ENCODE peak calls at places on chromosomes 7 and 10, in ten cellular contexts. One of them, this sample, is unnamed.

GRCh38 chr10:17734432-17735110 is 17.4 kb upstream of the TMEM236 start:
- DNase-seq in tibial artery: no peak
- DNase-seq in naive thymus-derived CD4-positive, alpha-beta T cell: no peak
- DNase-seq in GM23248: no peak
- DNase-seq in testis: no peak
- DNase-seq in hepatocyte: no peak
- DNase-seq in OCI-LY7: no peak
- DNase-seq in fibroblast of lung: no peak
- DNase-seq in effector memory CD4-positive, alpha-beta T cell: no peak
- DNase-seq in GM23338: no peak
- DNase-seq in this sample: no peak

GRCh38 chr10:72692897-72693598 is 1.1 kb downstream of the MCU start:
- DNase-seq in tibial artery: no peak
- DNase-seq in naive thymus-derived CD4-positive, alpha-beta T cell: peak; percentile 43
- DNase-seq in GM23248: peak; percentile 46
- DNase-seq in testis: peak; percentile 19
- DNase-seq in hepatocyte: peak; percentile 14
- DNase-seq in OCI-LY7: peak; percentile 45
- DNase-seq in fibroblast of lung: peak; percentile 32
- DNase-seq in effector memory CD4-positive, alpha-beta T cell: no peak
- DNase-seq in GM23338: no peak
- DNase-seq in this sample: no peak

GRCh38 chr7:24825931-24826661 is 68.8 kb upstream of the GSDME start:
- DNase-seq in tibial artery: no peak
- DNase-seq in naive thymus-derived CD4-positive, alpha-beta T cell: no peak
- DNase-seq in GM23248: peak; percentile 78
- DNase-seq in testis: no peak
- DNase-seq in hepatocyte: peak; percentile 84
- DNase-seq in OCI-LY7: no peak
- DNase-seq in fibroblast of lung: peak; percentile 91
- DNase-seq in effector memory CD4-positive, alpha-beta T cell: no peak
- DNase-seq in GM23338: peak; percentile 53
- DNase-seq in this sample: no peak

GRCh38 chr10:3467052-3467906 is 294.7 kb upstream of the PITRM1 start:
- DNase-seq in tibial artery: peak; percentile 85
- DNase-seq in naive thymus-derived CD4-positive, alpha-beta T cell: no peak
- DNase-seq in GM23248: peak; percentile 98
- DNase-seq in testis: peak; percentile 56
- DNase-seq in hepatocyte: peak; percentile 44
- DNase-seq in OCI-LY7: no peak
- DNase-seq in fibroblast of lung: peak; percentile 99
- DNase-seq in effector memory CD4-positive, alpha-beta T cell: no peak
- DNase-seq in GM23338: peak; percentile 64
- DNase-seq in this sample: peak; percentile 82

GRCh38 chr10:132654708-132655661 is 117.4 kb downstream of the INPP5A start:
- DNase-seq in tibial artery: no peak
- DNase-seq in naive thymus-derived CD4-positive, alpha-beta T cell: peak; percentile 35
- DNase-seq in GM23248: peak; percentile 77
- DNase-seq in testis: peak; percentile 56
- DNase-seq in hepatocyte: peak; percentile 78
- DNase-seq in OCI-LY7: peak; percentile 54
- DNase-seq in fibroblast of lung: peak; percentile 37
- DNase-seq in effector memory CD4-positive, alpha-beta T cell: peak; percentile 21
- DNase-seq in GM23338: peak; percentile 78
- DNase-seq in this sample: peak; percentile 42

GRCh38 chr7:5422324-5423271 is 1.0 kb downstream of the TNRC18 start:
- DNase-seq in tibial artery: no peak
- DNase-seq in naive thymus-derived CD4-positive, alpha-beta T cell: no peak
- DNase-seq in GM23248: peak; percentile 81
- DNase-seq in testis: peak; percentile 30
- DNase-seq in hepatocyte: peak; percentile 49
- DNase-seq in OCI-LY7: peak; percentile 41
- DNase-seq in fibroblast of lung: peak; percentile 30
- DNase-seq in effector memory CD4-positive, alpha-beta T cell: no peak
- DNase-seq in GM23338: peak; percentile 66
- DNase-seq in this sample: peak; percentile 26

GRCh38 chr7:44117801-44118429 is 5.4 kb downstream of the POLD2 start:
- DNase-seq in tibial artery: no peak
- DNase-seq in naive thymus-derived CD4-positive, alpha-beta T cell: no peak
- DNase-seq in GM23248: peak; percentile 32
- DNase-seq in testis: no peak
- DNase-seq in hepatocyte: no peak
- DNase-seq in OCI-LY7: no peak
- DNase-seq in fibroblast of lung: no peak
- DNase-seq in effector memory CD4-positive, alpha-beta T cell: no peak
- DNase-seq in GM23338: no peak
- DNase-seq in this sample: no peak

GRCh38 chr7:114589436-114589835 is 174.8 kb downstream of the FOXP2 start:
- DNase-seq in tibial artery: no peak
- DNase-seq in naive thymus-derived CD4-positive, alpha-beta T cell: no peak
- DNase-seq in GM23248: no peak
- DNase-seq in testis: no peak
- DNase-seq in hepatocyte: peak; percentile 4
- DNase-seq in OCI-LY7: no peak
- DNase-seq in fibroblast of lung: no peak
- DNase-seq in effector memory CD4-positive, alpha-beta T cell: no peak
- DNase-seq in GM23338: no peak
- DNase-seq in this sample: no peak

GRCh38 chr7:108533712-108534111 is 7.8 kb upstream of the PNPLA8 start:
- DNase-seq in tibial artery: no peak
- DNase-seq in naive thymus-derived CD4-positive, alpha-beta T cell: no peak
- DNase-seq in GM23248: no peak
- DNase-seq in testis: no peak
- DNase-seq in hepatocyte: no peak
- DNase-seq in OCI-LY7: no peak
- DNase-seq in fibroblast of lung: no peak
- DNase-seq in effector memory CD4-positive, alpha-beta T cell: no peak
- DNase-seq in GM23338: no peak
- DNase-seq in this sample: no peak

GRCh38 chr7:151058766-151059361 is 525 bp upstream of the SLC4A2 start:
- DNase-seq in tibial artery: no peak
- DNase-seq in naive thymus-derived CD4-positive, alpha-beta T cell: no peak
- DNase-seq in GM23248: peak; percentile 66
- DNase-seq in testis: no peak
- DNase-seq in hepatocyte: peak; percentile 34
- DNase-seq in OCI-LY7: peak; percentile 41
- DNase-seq in fibroblast of lung: peak; percentile 58
- DNase-seq in effector memory CD4-positive, alpha-beta T cell: no peak
- DNase-seq in GM23338: no peak
- DNase-seq in this sample: no peak

GRCh38 chr7:47638679-47639306 is 56.9 kb upstream of the TNS3 start:
- DNase-seq in tibial artery: peak; percentile 67
- DNase-seq in naive thymus-derived CD4-positive, alpha-beta T cell: no peak
- DNase-seq in GM23248: no peak
- DNase-seq in testis: peak; percentile 81
- DNase-seq in hepatocyte: peak; percentile 45
- DNase-seq in OCI-LY7: no peak
- DNase-seq in fibroblast of lung: peak; percentile 80
- DNase-seq in effector memory CD4-positive, alpha-beta T cell: no peak
- DNase-seq in GM23338: no peak
- DNase-seq in this sample: no peak

GRCh38 chr10:31816318-31816717 is 112.3 kb downstream of the ARHGAP12 start:
- DNase-seq in tibial artery: no peak
- DNase-seq in naive thymus-derived CD4-positive, alpha-beta T cell: no peak
- DNase-seq in GM23248: peak; percentile 72
- DNase-seq in testis: no peak
- DNase-seq in hepatocyte: no peak
- DNase-seq in OCI-LY7: no peak
- DNase-seq in fibroblast of lung: peak; percentile 88
- DNase-seq in effector memory CD4-positive, alpha-beta T cell: no peak
- DNase-seq in GM23338: no peak
- DNase-seq in this sample: no peak

GRCh38 chr7:148924011-148924410 is 39.9 kb upstream of the EZH2 start:
- DNase-seq in tibial artery: no peak
- DNase-seq in naive thymus-derived CD4-positive, alpha-beta T cell: no peak
- DNase-seq in GM23248: no peak
- DNase-seq in testis: no peak
- DNase-seq in hepatocyte: no peak
- DNase-seq in OCI-LY7: no peak
- DNase-seq in fibroblast of lung: no peak
- DNase-seq in effector memory CD4-positive, alpha-beta T cell: no peak
- DNase-seq in GM23338: no peak
- DNase-seq in this sample: no peak

GRCh38 chr7:148925836-148926235 is 41.7 kb upstream of the EZH2 start:
- DNase-seq in tibial artery: no peak
- DNase-seq in naive thymus-derived CD4-positive, alpha-beta T cell: no peak
- DNase-seq in GM23248: no peak
- DNase-seq in testis: no peak
- DNase-seq in hepatocyte: no peak
- DNase-seq in OCI-LY7: no peak
- DNase-seq in fibroblast of lung: no peak
- DNase-seq in effector memory CD4-positive, alpha-beta T cell: no peak
- DNase-seq in GM23338: no peak
- DNase-seq in this sample: no peak

GRCh38 chr7:148927141-148927540 is 43.0 kb upstream of the EZH2 start:
- DNase-seq in tibial artery: no peak
- DNase-seq in naive thymus-derived CD4-positive, alpha-beta T cell: no peak
- DNase-seq in GM23248: no peak
- DNase-seq in testis: no peak
- DNase-seq in hepatocyte: no peak
- DNase-seq in OCI-LY7: no peak
- DNase-seq in fibroblast of lung: no peak
- DNase-seq in effector memory CD4-positive, alpha-beta T cell: no peak
- DNase-seq in GM23338: no peak
- DNase-seq in this sample: no peak

GRCh38 chr7:148930335-148930734 is 46.2 kb upstream of the EZH2 start:
- DNase-seq in tibial artery: no peak
- DNase-seq in naive thymus-derived CD4-positive, alpha-beta T cell: no peak
- DNase-seq in GM23248: no peak
- DNase-seq in testis: no peak
- DNase-seq in hepatocyte: no peak
- DNase-seq in OCI-LY7: no peak
- DNase-seq in fibroblast of lung: no peak
- DNase-seq in effector memory CD4-positive, alpha-beta T cell: no peak
- DNase-seq in GM23338: no peak
- DNase-seq in this sample: no peak

DNA sequence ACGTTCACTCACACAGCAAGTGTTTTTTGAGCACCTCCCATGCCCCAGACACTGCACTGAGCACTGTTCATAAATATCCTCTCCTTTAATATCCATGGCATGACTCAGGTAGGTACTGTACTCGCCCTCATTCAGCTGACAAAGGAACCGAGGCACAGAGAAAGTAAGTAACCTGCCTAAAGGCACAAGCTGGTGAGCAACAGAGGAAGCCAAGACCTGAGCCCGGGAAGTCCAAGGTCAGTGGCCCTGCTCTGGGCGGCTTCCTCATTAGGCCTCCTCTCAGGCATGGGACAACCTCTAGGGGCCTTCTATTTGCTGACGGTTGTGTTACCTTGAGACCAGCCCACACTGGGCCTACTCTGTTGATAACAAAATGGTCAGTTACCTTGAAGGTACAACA is 45.1 kb upstream of the EZH2 start:
- DNase-seq in tibial artery: no peak
- DNase-seq in naive thymus-derived CD4-positive, alpha-beta T cell: no peak
- DNase-seq in GM23248: no peak
- DNase-seq in testis: no peak
- DNase-seq in hepatocyte: no peak
- DNase-seq in OCI-LY7: no peak
- DNase-seq in fibroblast of lung: no peak
- DNase-seq in effector memory CD4-positive, alpha-beta T cell: no peak
- DNase-seq in GM23338: no peak
- DNase-seq in this sample: no peak
- H3K27ac ChIP-seq in tibial artery: no peak overlapping the region
- H3K27ac ChIP-seq in naive thymus-derived CD4-positive, alpha-beta T cell: no peak overlapping the region
- H3K27ac ChIP-seq in GM23248: no peak overlapping the region
- H3K27ac ChIP-seq in testis: no peak overlapping the region
- H3K27ac ChIP-seq in hepatocyte: no peak overlapping the region
- H3K27ac ChIP-seq in OCI-LY7: no peak overlapping the region
- H3K27ac ChIP-seq in fibroblast of lung: no peak overlapping the region
- H3K27ac ChIP-seq in effector memory CD4-positive, alpha-beta T cell: no peak overlapping the region
- H3K27ac ChIP-seq in GM23338: no peak overlapping the region
- H3K27ac ChIP-seq in this sample: no peak overlapping the region

DNA sequence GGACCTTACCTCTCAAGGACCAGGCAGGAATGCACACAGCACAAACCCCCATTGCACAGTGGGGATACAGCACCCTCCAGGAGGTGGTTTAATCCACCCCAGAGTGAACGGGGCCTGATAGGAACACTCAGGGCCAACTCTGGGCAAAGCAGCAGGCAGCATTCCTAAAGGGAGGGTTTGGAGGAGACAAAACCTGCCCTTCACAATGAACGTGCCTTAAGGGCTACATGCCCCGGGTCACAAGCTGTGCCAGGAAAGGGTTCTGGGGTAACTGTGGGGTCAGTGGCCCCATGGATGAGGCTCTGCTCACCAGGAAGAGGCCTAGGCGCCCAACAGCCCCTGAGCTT is 1.1 kb downstream of the GPRIN2 start:
- DNase-seq in tibial artery: no peak
- DNase-seq in naive thymus-derived CD4-positive, alpha-beta T cell: peak; percentile 7
- DNase-seq in GM23248: no peak
- DNase-seq in testis: peak; percentile 11
- DNase-seq in hepatocyte: no peak
- DNase-seq in OCI-LY7: no peak
- DNase-seq in fibroblast of lung: no peak
- DNase-seq in effector memory CD4-positive, alpha-beta T cell: no peak
- DNase-seq in GM23338: peak; percentile 63
- DNase-seq in this sample: no peak
- H3K4me3 ChIP-seq in tibial artery: no peak overlapping the region
- H3K4me3 ChIP-seq in naive thymus-derived CD4-positive, alpha-beta T cell: no peak overlapping the region
- H3K4me3 ChIP-seq in GM23248: no peak overlapping the region
- H3K4me3 ChIP-seq in testis: no peak overlapping the region
- H3K4me3 ChIP-seq in hepatocyte: no peak overlapping the region
- H3K4me3 ChIP-seq in OCI-LY7: no peak overlapping the region
- H3K4me3 ChIP-seq in fibroblast of lung: no peak overlapping the region
- H3K4me3 ChIP-seq in effector memory CD4-positive, alpha-beta T cell: no peak overlapping the region
- H3K4me3 ChIP-seq in GM23338: peak overlapping the region; percentile 96
- H3K4me3 ChIP-seq in this sample: no peak overlapping the region

DNA sequence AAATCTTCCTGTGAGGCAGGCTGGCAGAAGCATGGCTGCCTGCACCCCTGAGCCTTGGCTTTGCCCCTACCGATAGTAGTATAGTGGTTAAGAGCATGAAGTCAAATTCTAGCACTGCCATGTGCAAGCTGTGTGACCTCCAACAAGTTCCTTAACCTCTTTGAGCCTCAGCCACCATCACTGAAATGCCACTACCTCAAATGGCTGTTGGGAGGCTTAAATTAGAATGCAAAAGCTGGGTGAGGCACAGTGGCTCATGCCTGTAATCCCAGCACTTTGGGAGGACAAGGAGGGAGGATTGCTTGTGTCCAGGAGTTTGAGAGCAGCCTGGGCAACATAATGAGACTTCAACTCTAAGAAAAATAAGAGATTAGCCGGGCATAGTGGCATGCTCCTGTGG is 8.4 kb downstream of the SFRP5 start:
- DNase-seq in tibial artery: no peak
- DNase-seq in naive thymus-derived CD4-positive, alpha-beta T cell: no peak
- DNase-seq in GM23248: no peak
- DNase-seq in testis: no peak
- DNase-seq in hepatocyte: no peak
- DNase-seq in OCI-LY7: peak; percentile 13
- DNase-seq in fibroblast of lung: no peak
- DNase-seq in effector memory CD4-positive, alpha-beta T cell: no peak
- DNase-seq in GM23338: no peak
- DNase-seq in this sample: no peak
- H3K4me1 ChIP-seq in tibial artery: no peaks in the 10 kb centered on the region
- H3K4me1 ChIP-seq in naive thymus-derived CD4-positive, alpha-beta T cell: no peaks in the 10 kb centered on the region
- H3K4me1 ChIP-seq in GM23248: no peaks in the 10 kb centered on the region
- H3K4me1 ChIP-seq in testis: no peaks in the 10 kb centered on the region
- H3K4me1 ChIP-seq in hepatocyte: no peaks in the 10 kb centered on the region
- H3K4me1 ChIP-seq in OCI-LY7: peaks cover 34% of the 10 kb centered on the region
- H3K4me1 ChIP-seq in fibroblast of lung: no peaks in the 10 kb centered on the region
- H3K4me1 ChIP-seq in effector memory CD4-positive, alpha-beta T cell: no peaks in the 10 kb centered on the region
- H3K4me1 ChIP-seq in GM23338: peaks cover 7% of the 10 kb centered on the region
- H3K4me1 ChIP-seq in this sample: peaks cover 13% of the 10 kb centered on the region

GRCh38 chr7:158543840-158544239 is 43.8 kb downstream of the PTPRN2 start:
- DNase-seq in tibial artery: no peak
- DNase-seq in naive thymus-derived CD4-positive, alpha-beta T cell: no peak
- DNase-seq in GM23248: no peak
- DNase-seq in testis: no peak
- DNase-seq in hepatocyte: no peak
- DNase-seq in OCI-LY7: no peak
- DNase-seq in fibroblast of lung: no peak
- DNase-seq in effector memory CD4-positive, alpha-beta T cell: no peak
- DNase-seq in GM23338: no peak
- DNase-seq in this sample: no peak
- H3K27ac ChIP-seq in tibial artery: no peak overlapping the region
- H3K27ac ChIP-seq in naive thymus-derived CD4-positive, alpha-beta T cell: no peak overlapping the region
- H3K27ac ChIP-seq in GM23248: no peak overlapping the region
- H3K27ac ChIP-seq in testis: no peak overlapping the region
- H3K27ac ChIP-seq in hepatocyte: no peak overlapping the region
- H3K27ac ChIP-seq in OCI-LY7: no peak overlapping the region
- H3K27ac ChIP-seq in fibroblast of lung: no peak overlapping the region
- H3K27ac ChIP-seq in effector memory CD4-positive, alpha-beta T cell: no peak overlapping the region
- H3K27ac ChIP-seq in GM23338: no peak overlapping the region
- H3K27ac ChIP-seq in this sample: no peak overlapping the region

This sample was measured in left ventricle myocardium inferior.